ENCODE peak calls at places on chromosomes 7 and 10, in five cellular contexts. O, V, P, Z and K are unnamed samples.
A peak's percentile ranks its signal among the peaks of the same experiment; 100 is the strongest.

GRCh38 chr10:133231946-133232574 is 2.0 kb downstream of the UTF1 start:
- DNase-seq in V (no peak), P (no peak), Z (no peak), O (no peak), K (no peak)

GRCh38 chr10:90751107-90751997 is 106.5 kb downstream of the HTR7 start:
- DNase-seq in V (peak; percentile 32), Z (peak; percentile 27), P (peak; percentile 45), O (peak; percentile 65), K (peak; percentile 52)

GRCh38 chr10:28120043-28120749 is 121.3 kb upstream of the ODAD2 start:
- DNase-seq in V (no peak), Z (no peak), O (no peak), P (no peak), K (no peak)

GRCh38 chr7:116269466-116269865 is 59.1 kb downstream of the TES start:
- DNase-seq in Z (no peak), O (no peak), V (no peak), P (no peak), K (no peak)

GRCh38 chr10:130914377-130914776 is 397.1 kb downstream of the TCERG1L start:
- DNase-seq in Z (no peak), P (no peak), O (peak; percentile 59), V (no peak), K (no peak)

GRCh38 chr7:37193087-37193774 is 255.4 kb downstream of the ELMO1 start:
- DNase-seq in Z (no peak), V (no peak), O (no peak), P (no peak), K (no peak)

GRCh38 chr7:4215176-4215720 is 466.8 kb upstream of the FOXK1 start:
- DNase-seq in O (no peak), V (no peak), P (no peak), Z (no peak), K (no peak)

GRCh38 chr7:94760702-94761101 is 104.8 kb upstream of the SGCE start:
- DNase-seq in V (no peak), O (no peak), Z (no peak), P (no peak), K (no peak)

GRCh38 chr10:5655003-5655600 is 11.3 kb downstream of the ASB13 start:
- DNase-seq in Z (peak; percentile 75), V (peak; percentile 78), O (no peak), P (no peak), K (no peak)

GRCh38 chr10:31630866-31631567 is 297.6 kb downstream of the ARHGAP12 start:
- DNase-seq in V (no peak), O (no peak), Z (no peak), P (no peak), K (no peak)

GRCh38 chr7:144386741-144387140 is 16.8 kb downstream of the NOBOX start:
- DNase-seq in Z (no peak), P (no peak), V (no peak), O (no peak), K (no peak)

GRCh38 chr7:142784096-142784495 is 13.3 kb downstream of the PRSS2 start:
- DNase-seq in O (no peak), P (no peak), Z (no peak), V (no peak), K (no peak)

GRCh38 chr10:122446668-122447410 is 7.6 kb upstream of the ARMS2 start:
- DNase-seq in Z (no peak), P (no peak), V (no peak), O (no peak), K (peak; percentile 47)

GRCh38 chr10:131618587-131619267 is 282.1 kb upstream of the PPP2R2D start:
- DNase-seq in Z (no peak), V (no peak), O (no peak), P (no peak), K (no peak)

GRCh38 chr7:105408791-105409410 is 20.2 kb upstream of the SRPK2 start:
- DNase-seq in Z (no peak), V (no peak), P (no peak), O (no peak), K (no peak)

GRCh38 chr7:130865408-130866236 is 131.6 kb upstream of the KLF14 start:
- DNase-seq in O (peak; percentile 24), V (no peak), Z (no peak), P (no peak), K (no peak)

GRCh38 chr10:30529373-30529998 is 95.5 kb downstream of the MAP3K8 start:
- DNase-seq in V (peak; percentile 49), O (no peak), Z (peak; percentile 80), P (peak; percentile 91), K (no peak)

GRCh38 chr10:98055875-98056516 is 25.6 kb upstream of the CRTAC1 start:
- DNase-seq in V (no peak), P (no peak), Z (no peak), O (peak; percentile 83), K (no peak)

GRCh38 chr7:108613147-108613948 is 43.7 kb downstream of the DNAJB9 start:
- DNase-seq in P (no peak), O (peak; percentile 62), V (no peak), Z (no peak), K (no peak)

GRCh38 chr7:68321076-68321639 is 1277.1 kb upstream of the AUTS2 start:
- DNase-seq in V (no peak), P (no peak), Z (no peak), O (peak; percentile 9), K (no peak)

GRCh38 chr7:84336741-84337140 is 142.2 kb upstream of the SEMA3A start:
- DNase-seq in P (no peak), Z (no peak), V (no peak), O (no peak), K (no peak)

GRCh38 chr10:79445217-79445707 is at the start of gene ZCCHC24:
- DNase-seq in O (no peak), P (peak; percentile 71), Z (peak; percentile 58), V (peak; percentile 56), K (peak; percentile 69)

GRCh38 chr10:16965740-16966447 is 148.7 kb upstream of the RSU1 start:
- DNase-seq in Z (peak; percentile 21), O (peak; percentile 45), P (no peak), V (no peak), K (no peak)

GRCh38 chr7:76283254-76284159 is 19.0 kb upstream of the HSPB1 start:
- DNase-seq in O (peak; percentile 36), P (no peak), V (no peak), Z (no peak), K (no peak)

GRCh38 chr7:19939746-19940145 is 166.3 kb upstream of the TMEM196 start:
- DNase-seq in Z (no peak), O (no peak), P (no peak), V (no peak), K (no peak)

GRCh38 chr7:20541615-20542349 is 73.7 kb upstream of the ABCB5 start:
- DNase-seq in V (no peak), O (no peak), Z (no peak), P (no peak), K (no peak)

DNA sequence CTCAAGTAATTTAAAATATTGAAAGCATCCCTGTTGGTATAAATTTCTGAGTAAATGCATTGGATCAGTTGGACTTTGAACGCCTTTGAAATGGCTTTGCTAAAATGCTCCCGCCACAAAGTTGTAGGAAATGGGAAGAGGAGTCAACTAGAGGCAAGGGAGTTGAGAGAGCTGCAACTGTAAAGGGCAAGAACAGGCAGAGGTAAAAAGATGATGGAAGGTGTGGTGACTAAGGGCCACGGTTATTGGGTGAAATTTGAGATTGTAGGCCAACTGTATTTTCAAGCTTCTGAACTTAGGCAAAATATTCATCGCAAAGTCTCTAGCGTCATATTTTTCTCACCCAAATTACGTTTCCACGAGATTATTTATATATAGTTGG is 595 bp upstream of the SUMF2 start:
- DNase-seq in V (no peak), O (no peak), P (no peak), Z (no peak), K (no peak)
- H3K4me1 ChIP-seq in V (no peaks in the 10 kb centered on the region), O (no peaks in the 10 kb centered on the region), P (peaks cover 22% of the 10 kb centered on the region), Z (peaks cover 16% of the 10 kb centered on the region), K (peaks cover 34% of the 10 kb centered on the region)

GRCh38 chr7:112481833-112482669 is 1.3 kb downstream of the LSMEM1 start:
- DNase-seq in V (no peak), Z (peak; percentile 29), O (no peak), P (no peak), K (peak; percentile 41)

GRCh38 chr7:112481337-112481736 is 546 bp downstream of the LSMEM1 start:
- DNase-seq in O (no peak), P (no peak), Z (no peak), V (no peak), K (no peak)

GRCh38 chr7:112476390-112477052 is 4.3 kb upstream of the LSMEM1 start:
- DNase-seq in V (no peak), O (no peak), Z (no peak), P (no peak), K (no peak)
- H3K36me3 ChIP-seq in V (peaks cover 26% of the 10 kb centered on the region), O (peaks cover 18% of the 10 kb centered on the region), Z (no peaks in the 10 kb centered on the region), P (peaks cover 21% of the 10 kb centered on the region), K (no peaks in the 10 kb centered on the region)

DNA sequence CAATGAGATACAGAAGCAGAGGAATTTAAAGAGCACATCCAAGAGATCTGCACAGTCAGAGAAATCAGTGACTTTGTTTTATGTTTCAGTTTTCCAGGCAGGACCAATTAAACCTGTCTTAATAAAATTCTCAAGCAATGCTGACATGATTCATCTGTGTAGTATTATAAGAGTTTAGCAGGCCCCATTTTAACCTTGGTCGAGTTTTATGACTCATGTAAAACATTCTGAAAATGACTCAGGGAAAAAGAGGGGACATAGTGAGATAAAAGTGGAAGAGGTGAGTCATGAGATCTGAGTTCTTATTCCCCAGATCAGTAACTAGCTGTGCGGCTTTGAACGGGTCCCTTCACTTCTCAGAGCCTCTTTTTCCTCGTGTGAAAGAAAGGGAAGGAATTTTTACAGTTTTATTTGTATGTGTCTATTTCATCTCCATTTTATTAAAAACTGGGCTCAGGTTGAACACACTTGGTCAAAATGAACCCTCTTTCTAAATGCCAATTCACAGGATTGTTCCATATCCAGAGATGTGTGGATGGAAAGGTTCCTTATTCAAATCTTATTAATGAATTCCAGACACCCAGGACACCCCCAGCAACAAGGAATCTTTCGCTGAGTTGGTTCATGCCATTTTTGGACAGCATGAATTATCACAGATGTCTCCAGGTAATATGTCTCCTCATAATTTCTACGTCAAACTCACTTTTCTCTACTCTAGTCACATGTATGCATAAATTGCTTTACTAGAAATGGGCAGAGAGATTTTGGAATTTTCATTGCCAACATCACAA is 143.2 kb downstream of the JAZF1 start:
- DNase-seq in Z (no peak), V (no peak), P (no peak), O (no peak), K (no peak)
- H3K4me1 ChIP-seq in Z (peaks cover 39% of the 10 kb centered on the region), V (peaks cover 6% of the 10 kb centered on the region), P (no peaks in the 10 kb centered on the region), O (peaks cover 14% of the 10 kb centered on the region), K (peaks cover 70% of the 10 kb centered on the region)

GRCh38 chr7:44213206-44213871 is 12.6 kb downstream of the YKT6 start:
- DNase-seq in V (no peak), Z (no peak), P (no peak), O (no peak), K (no peak)
- H3K36me3 ChIP-seq in V (peaks cover 8% of the 10 kb centered on the region), Z (no peaks in the 10 kb centered on the region), P (peaks cover 49% of the 10 kb centered on the region), O (no peaks in the 10 kb centered on the region), K (peaks cover 1% of the 10 kb centered on the region)

DNA sequence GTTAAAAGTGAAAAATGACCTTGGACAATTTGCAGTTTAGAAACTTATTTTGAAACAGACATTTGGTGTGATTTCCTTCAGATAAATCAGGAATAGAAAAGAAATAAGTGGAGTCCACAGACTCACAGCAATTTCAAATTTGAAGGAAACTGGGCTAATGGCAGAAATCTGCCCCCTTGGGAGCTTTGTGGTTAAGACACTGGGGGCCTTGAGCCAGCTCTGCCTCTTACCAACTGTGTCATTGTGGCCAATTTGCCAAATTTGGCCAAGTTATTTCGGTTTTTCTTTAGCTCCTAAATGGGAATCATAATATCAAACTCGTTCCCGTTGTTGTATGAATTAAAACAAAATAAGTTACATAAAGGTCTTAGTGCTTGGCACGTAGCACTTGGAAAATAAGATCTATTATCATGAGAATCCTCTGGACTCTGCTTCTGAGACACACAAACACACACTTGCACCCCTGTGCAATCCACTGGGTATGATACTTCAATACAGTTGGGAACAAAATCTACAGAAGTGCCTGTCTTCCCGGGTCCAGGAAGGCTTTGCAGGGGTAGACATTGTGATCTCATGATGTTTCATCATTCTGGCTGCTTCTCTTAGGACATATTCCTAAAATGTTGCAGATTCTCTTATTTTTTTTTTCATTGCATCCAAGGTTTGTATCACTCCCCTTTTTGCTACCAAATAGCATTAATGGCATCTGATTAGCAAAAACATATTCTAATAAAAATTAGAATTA is 4.9 kb downstream of the ARMC3 start:
- DNase-seq in V (no peak), Z (no peak), O (no peak), P (no peak), K (no peak)
- H3K4me1 ChIP-seq in V (no peaks in the 10 kb centered on the region), Z (no peaks in the 10 kb centered on the region), O (no peaks in the 10 kb centered on the region), P (peaks cover 6% of the 10 kb centered on the region), K (peaks cover 7% of the 10 kb centered on the region)